ENCODE peak calls at places on chromosomes 5 and 9, in four cellular contexts. L is H1, W is IMR-90, B is H9. Z is an unnamed sample.

GRCh38 chr9:73239868-73240267 is 88.2 kb downstream of the ANXA1 start:
- DNase-seq in L (no peak), W (no peak), B (no peak), Z (no peak)

GRCh38 chr9:14418262-14419200 is 104.6 kb upstream of the NFIB start:
- DNase-seq in L (no peak), W (no peak), B (no peak), Z (no peak)

GRCh38 chr5:95866431-95867063 is 44.0 kb upstream of the GLRX start:
- DNase-seq in L (no peak), W (peak; percentile 65), B (no peak), Z (no peak)

GRCh38 chr5:139565411-139566305 is 4.5 kb downstream of the UBE2D2 start:
- DNase-seq in L (no peak), W (peak; percentile 34), B (no peak), Z (no peak)

GRCh38 chr5:75626959-75627358 is 15.7 kb downstream of the ANKDD1B start:
- DNase-seq in L (no peak), W (no peak), B (no peak), Z (no peak)

GRCh38 chr5:149419532-149420485 is 40.7 kb upstream of the IL17B start:
- DNase-seq in L (no peak), W (no peak), B (no peak), Z (no peak)

GRCh38 chr9:134355561-134356278 is 29.5 kb downstream of the RXRA start:
- DNase-seq in L (no peak), W (no peak), B (no peak), Z (no peak)

GRCh38 chr5:312845-313244 is 8.7 kb upstream of the AHRR start:
- DNase-seq in L (no peak), W (no peak), B (no peak), Z (no peak)

GRCh38 chr5:6377582-6378127 is 692 bp downstream of the MED10 start:
- DNase-seq in L (no peak), W (no peak), B (peak; percentile 5), Z (no peak)

GRCh38 chr5:180235846-180236245 is 26.8 kb upstream of the RASGEF1C start:
- DNase-seq in L (no peak), W (no peak), B (no peak), Z (no peak)

GRCh38 chr5:72452515-72453259 is 54.5 kb downstream of the ZNF366 start:
- DNase-seq in L (no peak), W (peak; percentile 72), B (no peak), Z (peak; percentile 52)

GRCh38 chr9:132776268-132776667 is 101.8 kb downstream of the AK8 start:
- DNase-seq in L (no peak), W (no peak), B (no peak), Z (no peak)
- H3K23ac ChIP-seq in L (no peak overlapping the region), W (no peak overlapping the region), B (no peak overlapping the region), Z (no peak overlapping the region)

GRCh38 chr5:98639258-98639657 is 134.2 kb upstream of the RGMB start:
- DNase-seq in L (no peak), W (no peak), B (no peak), Z (no peak)
- H4K5ac ChIP-seq in L (no peak overlapping the region), W (no peak overlapping the region), B (no peak overlapping the region), Z (no peak overlapping the region)

GRCh38 chr5:80191397-80191796 is 64.5 kb downstream of the SERINC5 start:
- DNase-seq in L (no peak), W (no peak), B (no peak), Z (no peak)
- H3K4me2 ChIP-seq in L (peak overlapping the region; percentile 55), W (no peak overlapping the region), B (peak overlapping the region; percentile 21), Z (no peak overlapping the region)

DNA sequence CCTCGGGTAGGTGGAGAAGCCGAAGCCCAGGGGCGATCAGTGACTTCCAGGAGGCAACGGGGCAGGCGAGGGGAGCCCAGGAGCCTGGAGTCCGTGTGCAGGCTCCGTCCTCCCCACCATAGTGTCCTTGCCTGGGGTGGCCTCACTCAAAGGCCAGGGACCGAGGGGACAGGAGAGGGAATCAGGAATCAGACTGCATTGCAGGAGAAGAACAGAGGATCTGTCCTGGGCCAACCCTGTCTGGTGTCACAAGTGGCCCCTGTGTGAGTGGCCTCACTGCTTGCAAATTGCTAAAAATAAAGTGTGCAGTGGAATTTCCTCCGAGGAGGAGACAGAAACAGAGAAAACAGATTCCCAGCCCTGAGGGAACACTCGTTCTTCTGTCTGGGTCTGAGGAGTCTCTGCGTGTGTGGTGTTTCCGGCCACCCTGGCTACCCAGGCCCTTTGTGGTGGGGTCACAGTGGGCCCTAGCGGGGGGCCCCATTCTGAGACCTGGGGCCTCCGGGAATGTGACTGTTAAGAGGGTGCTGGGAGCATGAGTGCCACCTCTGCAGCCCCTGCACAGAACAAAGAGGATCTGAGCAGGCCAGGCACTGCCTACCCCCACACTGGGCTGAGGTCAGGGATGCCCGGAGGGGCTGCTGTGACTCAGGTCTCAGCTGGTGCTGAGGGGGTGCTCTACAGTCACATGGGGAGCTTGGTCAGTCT is 7.5 kb downstream of the TRAF1 start:
- DNase-seq in L (no peak), W (no peak), B (no peak), Z (no peak)
- H3K23ac ChIP-seq in L (no peak overlapping the region), W (no peak overlapping the region), B (no peak overlapping the region), Z (no peak overlapping the region)

GRCh38 chr5:172311605-172312004 is 28.0 kb upstream of the UBTD2 start:
- DNase-seq in L (no peak), W (no peak), B (no peak), Z (no peak)
- H4K5ac ChIP-seq in L (no peak overlapping the region), W (no peak overlapping the region), B (no peak overlapping the region), Z (no peak overlapping the region)

GRCh38 chr9:123507992-123508391 is 152.0 kb downstream of the CRB2 start:
- DNase-seq in L (no peak), W (peak; percentile 21), B (no peak), Z (no peak)
- H3K4me2 ChIP-seq in L (no peak overlapping the region), W (peak overlapping the region; percentile 97), B (no peak overlapping the region), Z (no peak overlapping the region)

GRCh38 chr5:136030956-136031611 is 2.3 kb downstream of the TGFBI start:
- DNase-seq in L (no peak), W (no peak), B (no peak), Z (no peak)
- H3K23ac ChIP-seq in L (no peak overlapping the region), W (peak overlapping the region; percentile 98), B (no peak overlapping the region), Z (no peak overlapping the region)

Z was measured in mesendoderm.